ENCODE peak calls at places on chromosomes 2 and 18, in ten cellular contexts. One of them, this sample, is unnamed.

GRCh38 chr18:35454803-35455202 is 43.0 kb downstream of the INO80C start:
- DNase-seq in activated naive CD4-positive, alpha-beta T cell treated with anti-CD3 and anti-CD28 coated beads, Interleukin-2, amount 10 ng/mL, durations not matched to agents 7 days and 5 days: no peak
- DNase-seq in posterior vena cava: no peak
- DNase-seq in GM13977: no peak
- DNase-seq in T-helper 1 cell: no peak
- DNase-seq in left ventricle myocardium superior: no peak
- DNase-seq in central memory CD4-positive, alpha-beta T cell: no peak
- DNase-seq in occipital lobe: no peak
- DNase-seq in PC-9: no peak
- DNase-seq in Daoy: no peak
- DNase-seq in this sample: no peak

GRCh38 chr2:159755788-159756187 is 42.2 kb downstream of the CD302 start:
- DNase-seq in GM13977: no peak
- DNase-seq in Daoy: peak
- DNase-seq in central memory CD4-positive, alpha-beta T cell: no peak
- DNase-seq in activated naive CD4-positive, alpha-beta T cell treated with anti-CD3 and anti-CD28 coated beads, Interleukin-2, amount 10 ng/mL, durations not matched to agents 7 days and 5 days: no peak
- DNase-seq in PC-9: peak
- DNase-seq in posterior vena cava: no peak
- DNase-seq in left ventricle myocardium superior: no peak
- DNase-seq in occipital lobe: no peak
- DNase-seq in T-helper 1 cell: no peak
- DNase-seq in this sample: no peak

GRCh38 chr2:40721595-40721994 is 269.7 kb upstream of the SLC8A1 start:
- DNase-seq in occipital lobe: no peak
- DNase-seq in left ventricle myocardium superior: no peak
- DNase-seq in posterior vena cava: no peak
- DNase-seq in Daoy: peak
- DNase-seq in activated naive CD4-positive, alpha-beta T cell treated with anti-CD3 and anti-CD28 coated beads, Interleukin-2, amount 10 ng/mL, durations not matched to agents 7 days and 5 days: no peak
- DNase-seq in PC-9: no peak
- DNase-seq in T-helper 1 cell: no peak
- DNase-seq in GM13977: no peak
- DNase-seq in central memory CD4-positive, alpha-beta T cell: no peak
- DNase-seq in this sample: no peak

GRCh38 chr2:98514879-98515570 is 70.4 kb downstream of the INPP4A start:
- DNase-seq in Daoy: peak
- DNase-seq in occipital lobe: no peak
- DNase-seq in left ventricle myocardium superior: no peak
- DNase-seq in T-helper 1 cell: no peak
- DNase-seq in central memory CD4-positive, alpha-beta T cell: no peak
- DNase-seq in posterior vena cava: no peak
- DNase-seq in PC-9: no peak
- DNase-seq in GM13977: peak
- DNase-seq in activated naive CD4-positive, alpha-beta T cell treated with anti-CD3 and anti-CD28 coated beads, Interleukin-2, amount 10 ng/mL, durations not matched to agents 7 days and 5 days: no peak
- DNase-seq in this sample: no peak

GRCh38 chr18:3605562-3606443 is 155.8 kb downstream of the TGIF1 start:
- DNase-seq in PC-9: peak
- DNase-seq in Daoy: peak
- DNase-seq in occipital lobe: no peak
- DNase-seq in GM13977: no peak
- DNase-seq in T-helper 1 cell: no peak
- DNase-seq in left ventricle myocardium superior: no peak
- DNase-seq in activated naive CD4-positive, alpha-beta T cell treated with anti-CD3 and anti-CD28 coated beads, Interleukin-2, amount 10 ng/mL, durations not matched to agents 7 days and 5 days: peak
- DNase-seq in posterior vena cava: peak
- DNase-seq in central memory CD4-positive, alpha-beta T cell: peak
- DNase-seq in this sample: no peak

GRCh38 chr2:200324362-200324761 is 17.9 kb downstream of the SPATS2L start:
- DNase-seq in GM13977: no peak
- DNase-seq in PC-9: no peak
- DNase-seq in Daoy: no peak
- DNase-seq in occipital lobe: no peak
- DNase-seq in T-helper 1 cell: no peak
- DNase-seq in activated naive CD4-positive, alpha-beta T cell treated with anti-CD3 and anti-CD28 coated beads, Interleukin-2, amount 10 ng/mL, durations not matched to agents 7 days and 5 days: no peak
- DNase-seq in posterior vena cava: no peak
- DNase-seq in central memory CD4-positive, alpha-beta T cell: no peak
- DNase-seq in left ventricle myocardium superior: no peak
- DNase-seq in this sample: no peak

GRCh38 chr2:165874445-165875039 is 79.0 kb downstream of the TTC21B start:
- DNase-seq in GM13977: peak
- DNase-seq in activated naive CD4-positive, alpha-beta T cell treated with anti-CD3 and anti-CD28 coated beads, Interleukin-2, amount 10 ng/mL, durations not matched to agents 7 days and 5 days: no peak
- DNase-seq in occipital lobe: no peak
- DNase-seq in Daoy: peak
- DNase-seq in posterior vena cava: no peak
- DNase-seq in T-helper 1 cell: no peak
- DNase-seq in left ventricle myocardium superior: no peak
- DNase-seq in PC-9: peak
- DNase-seq in central memory CD4-positive, alpha-beta T cell: peak
- DNase-seq in this sample: no peak

GRCh38 chr2:172442072-172442895 is 14.9 kb downstream of the ITGA6 start:
- DNase-seq in posterior vena cava: no peak
- DNase-seq in activated naive CD4-positive, alpha-beta T cell treated with anti-CD3 and anti-CD28 coated beads, Interleukin-2, amount 10 ng/mL, durations not matched to agents 7 days and 5 days: peak
- DNase-seq in left ventricle myocardium superior: no peak
- DNase-seq in Daoy: peak
- DNase-seq in central memory CD4-positive, alpha-beta T cell: no peak
- DNase-seq in T-helper 1 cell: no peak
- DNase-seq in occipital lobe: no peak
- DNase-seq in PC-9: peak
- DNase-seq in GM13977: no peak
- DNase-seq in this sample: peak

GRCh38 chr2:61135510-61135909 is 26.5 kb upstream of the C2orf74 start:
- DNase-seq in occipital lobe: no peak
- DNase-seq in Daoy: peak
- DNase-seq in GM13977: no peak
- DNase-seq in activated naive CD4-positive, alpha-beta T cell treated with anti-CD3 and anti-CD28 coated beads, Interleukin-2, amount 10 ng/mL, durations not matched to agents 7 days and 5 days: no peak
- DNase-seq in central memory CD4-positive, alpha-beta T cell: no peak
- DNase-seq in PC-9: peak
- DNase-seq in posterior vena cava: no peak
- DNase-seq in T-helper 1 cell: no peak
- DNase-seq in left ventricle myocardium superior: no peak
- DNase-seq in this sample: no peak

GRCh38 chr2:263774-264492 is at the start of gene SH3YL1:
- DNase-seq in activated naive CD4-positive, alpha-beta T cell treated with anti-CD3 and anti-CD28 coated beads, Interleukin-2, amount 10 ng/mL, durations not matched to agents 7 days and 5 days: peak
- DNase-seq in PC-9: peak
- DNase-seq in T-helper 1 cell: peak
- DNase-seq in left ventricle myocardium superior: peak
- DNase-seq in GM13977: peak
- DNase-seq in Daoy: peak
- DNase-seq in central memory CD4-positive, alpha-beta T cell: peak
- DNase-seq in occipital lobe: no peak
- DNase-seq in posterior vena cava: peak
- DNase-seq in this sample: no peak

GRCh38 chr2:157460384-157460837 is 16.5 kb upstream of the CYTIP start:
- DNase-seq in occipital lobe: no peak
- DNase-seq in Daoy: no peak
- DNase-seq in GM13977: no peak
- DNase-seq in left ventricle myocardium superior: no peak
- DNase-seq in activated naive CD4-positive, alpha-beta T cell treated with anti-CD3 and anti-CD28 coated beads, Interleukin-2, amount 10 ng/mL, durations not matched to agents 7 days and 5 days: no peak
- DNase-seq in central memory CD4-positive, alpha-beta T cell: no peak
- DNase-seq in posterior vena cava: no peak
- DNase-seq in T-helper 1 cell: no peak
- DNase-seq in PC-9: no peak
- DNase-seq in this sample: peak